ENCODE peak calls at places on chromosomes 16 and 17, in five cellular contexts. Z is kidney, G is hippocampal formation, C is renal cortical epithelial cell, V is cardiac septum. B is an unnamed sample.

GRCh38 chr17:78278139-78278741 is 46.8 kb downstream of the TMEM235 start:
- DNase-seq in Z (peak; percentile 80), G (no peak), C (no peak), V (no peak), B (no peak)

GRCh38 chr16:57277586-57277985 is 6.9 kb downstream of the PLLP start:
- DNase-seq in Z (peak; percentile 54), G (no peak), C (peak; percentile 93), V (no peak), B (no peak)

GRCh38 chr17:43363926-43364285 is 34.9 kb upstream of the ARL4D start:
- DNase-seq in Z (no peak), G (no peak), C (no peak), V (no peak), B (no peak)

GRCh38 chr16:4315185-4316102 is at the start of gene GLIS2:
- DNase-seq in Z (peak; percentile 94), G (no peak), C (no peak), V (peak; percentile 85), B (peak; percentile 90)

GRCh38 chr17:76586741-76587487 is 1.3 kb upstream of the ST6GALNAC2 start:
- DNase-seq in Z (no peak), G (no peak), C (no peak), V (no peak), B (peak; percentile 60)

GRCh38 chr16:69924777-69925191 is 26.4 kb upstream of the CLEC18A start:
- DNase-seq in Z (peak; percentile 90), G (no peak), C (peak; percentile 86), V (peak; percentile 82), B (peak; percentile 87)

GRCh38 chr17:77474292-77474988 is 333.7 kb downstream of the SEC14L1 start:
- DNase-seq in Z (no peak), G (no peak), C (no peak), V (no peak), B (no peak)

GRCh38 chr17:58381124-58381838 is 29.3 kb upstream of the SUPT4H1 start:
- DNase-seq in Z (no peak), G (no peak), C (peak; percentile 81), V (no peak), B (no peak)

GRCh38 chr17:80111702-80112470 is 10.5 kb downstream of the GAA start:
- DNase-seq in Z (peak; percentile 67), G (no peak), C (no peak), V (no peak), B (peak; percentile 64)

GRCh38 chr16:12455287-12455798 is 348.3 kb downstream of the CPPED1 start:
- DNase-seq in Z (peak; percentile 85), G (peak; percentile 58), C (peak; percentile 41), V (peak; percentile 88), B (peak; percentile 87)

GRCh38 chr16:49788505-49788904 is 67.4 kb downstream of the ZNF423 start:
- DNase-seq in Z (no peak), G (no peak), C (no peak), V (no peak), B (no peak)

GRCh38 chr16:85174871-85175723 is 62.8 kb upstream of the CIBAR2 start:
- DNase-seq in Z (peak; percentile 67), G (no peak), C (no peak), V (no peak), B (peak; percentile 72)

GRCh38 chr16:67562526-67562917 is at the start of gene CTCF:
- DNase-seq in Z (peak; percentile 97), G (peak; percentile 83), C (peak; percentile 47), V (no peak), B (peak; percentile 94)

GRCh38 chr16:47460301-47460754 is 535 bp downstream of the ITFG1 start:
- DNase-seq in Z (no peak), G (no peak), C (peak; percentile 34), V (no peak), B (no peak)

GRCh38 chr16:35743101-35743692 is 2283.8 kb downstream of the TP53TG3F start:
- DNase-seq in Z (no peak), G (no peak), C (peak; percentile 11), V (no peak), B (no peak)